ENCODE peak calls at places on chromosomes 2 and 18, in seven cellular contexts. U is foreskin fibroblast; P is CD8-positive, alpha-beta memory T cell; H is fibroblast of lung; W is KBM-7; O is NCI-H1105; F is H1. I is an unnamed sample.

GRCh38 chr18:58896734-58897508 is 32.2 kb downstream of the ZNF532 start:
- DNase-seq in U (no peak), P (no peak), H (no peak), W (no peak), O (no peak), F (no peak), I (no peak)

GRCh38 chr2:232321817-232322559 is 56.6 kb upstream of the ALPP start:
- DNase-seq in U (no peak), P (no peak), H (no peak), W (no peak), O (no peak), F (no peak), I (no peak)

GRCh38 chr18:22345733-22346132 is 72.0 kb downstream of the CTAGE1 start:
- DNase-seq in U (no peak), P (no peak), H (peak), W (no peak), O (no peak), F (no peak), I (no peak)

GRCh38 chr18:27605107-27605834 is 420.2 kb upstream of the CHST9 start:
- DNase-seq in U (peak), P (no peak), H (peak), W (peak), O (peak), F (no peak), I (peak)

GRCh38 chr2:173053043-173053699 is 22.5 kb upstream of the MAP3K20 start:
- DNase-seq in U (no peak), P (no peak), H (peak), W (no peak), O (no peak), F (no peak), I (peak)

GRCh38 chr2:140154271-140154670 is 1374.1 kb upstream of the NXPH2 start:
- DNase-seq in U (no peak), P (no peak), H (no peak), W (no peak), O (no peak), F (no peak), I (peak)

GRCh38 chr2:176110975-176111663 is 4.0 kb downstream of the HOXD11 start:
- DNase-seq in U (no peak), P (no peak), H (peak), W (peak), O (peak), F (no peak), I (peak)

GRCh38 chr2:221961561-221961960 is 337.2 kb downstream of the PAX3 start:
- DNase-seq in U (no peak), P (no peak), H (no peak), W (no peak), O (peak), F (no peak), I (no peak)

GRCh38 chr2:102166189-102166845 is 20.5 kb upstream of the IL1RL2 start:
- DNase-seq in U (peak), P (no peak), H (peak), W (peak), O (no peak), F (no peak), I (peak)

GRCh38 chr2:1681323-1682310 is 62.7 kb downstream of the PXDN start:
- DNase-seq in U (no peak), P (no peak), H (no peak), W (no peak), O (no peak), F (no peak), I (no peak)

GRCh38 chr18:3008546-3008945 is 4.4 kb downstream of the LPIN2 start:
- DNase-seq in U (peak), P (no peak), H (peak), W (no peak), O (no peak), F (no peak), I (no peak)

GRCh38 chr2:44087037-44087713 is 81.5 kb upstream of the PPM1B start:
- DNase-seq in U (peak), P (peak), H (peak), W (peak), O (peak), F (peak), I (peak)

GRCh38 chr18:1657888-1658287 is 753.2 kb downstream of the ADCYAP1 start:
- DNase-seq in U (no peak), P (no peak), H (no peak), W (no peak), O (no peak), F (no peak), I (no peak)

GRCh38 chr2:38465789-38466127 is 88.7 kb upstream of the ATL2 start:
- DNase-seq in U (peak), P (no peak), H (peak), W (peak), O (no peak), F (peak), I (peak)

GRCh38 chr2:85549826-85550225 is 10.9 kb downstream of the MAT2A start:
- DNase-seq in U (peak), P (no peak), H (peak), W (no peak), O (no peak), F (no peak), I (peak)